ENCODE peak calls at places on chromosomes 7 and 10, in nine cellular contexts. Q is A549, V is K562, M is SK-N-SH, P is HepG2, B is HCT116, D is GM12878, L is GM23338, I is Panc1. R is an unnamed sample.

GRCh38 chr10:100646033-100646432 is 99.3 kb upstream of the PAX2 start:
- DNase-seq in V (no peak), D (no peak), M (no peak), B (no peak), Q (no peak), L (no peak), I (no peak), P (no peak), R (no peak)

GRCh38 chr7:80686576-80686975 is 48.1 kb downstream of the CD36 start:
- DNase-seq in L (no peak), P (no peak), Q (no peak), V (no peak), M (no peak), B (no peak), I (no peak), D (no peak), R (no peak)

GRCh38 chr7:158420591-158421340 is 166.9 kb downstream of the PTPRN2 start:
- DNase-seq in Q (no peak), P (no peak), I (no peak), D (no peak), B (no peak), L (no peak), M (no peak), V (no peak), R (no peak)

GRCh38 chr7:153004341-153004740 is 244.8 kb downstream of the ACTR3B start:
- DNase-seq in P (no peak), M (no peak), I (no peak), V (no peak), Q (no peak), D (no peak), L (no peak), B (no peak), R (no peak)

GRCh38 chr10:97683556-97684357 is 3.3 kb downstream of the AVPI1 start:
- DNase-seq in M (peak), I (no peak), V (no peak), P (no peak), B (no peak), Q (peak), L (peak), D (no peak), R (peak)

GRCh38 chr7:2100278-2101205 is 132.2 kb downstream of the MAD1L1 start:
- DNase-seq in B (no peak), V (no peak), D (peak), M (peak), I (no peak), P (peak), L (no peak), Q (no peak), R (no peak)

GRCh38 chr10:51159841-51160240 is 85.6 kb downstream of the PRKG1 start:
- DNase-seq in Q (no peak), B (no peak), M (no peak), D (no peak), L (no peak), I (no peak), P (no peak), V (no peak), R (no peak)

GRCh38 chr10:51301644-51302043 is 227.4 kb downstream of the PRKG1 start:
- DNase-seq in P (no peak), V (no peak), D (no peak), B (no peak), L (no peak), I (no peak), Q (no peak), M (no peak), R (no peak)

GRCh38 chr7:37353949-37354660 is 94.6 kb downstream of the ELMO1 start:
- DNase-seq in I (no peak), D (no peak), V (no peak), B (no peak), M (no peak), L (no peak), Q (no peak), P (peak), R (no peak)

GRCh38 chr10:22320591-22321155 is at the start of gene BMI1:
- DNase-seq in D (no peak), M (peak), I (no peak), P (peak), L (peak), B (no peak), V (peak), Q (peak), R (peak)

GRCh38 chr10:5958077-5958476 is 19.3 kb downstream of the IL15RA start:
- DNase-seq in Q (no peak), I (no peak), V (no peak), B (no peak), D (no peak), L (no peak), P (no peak), M (no peak), R (no peak)

GRCh38 chr7:112550468-112551060 is 69.8 kb downstream of the LSMEM1 start:
- DNase-seq in Q (peak), V (peak), I (peak), D (peak), P (peak), M (peak), B (peak), L (peak), R (peak)

GRCh38 chr7:46775020-46775419 is 806.9 kb downstream of the TNS3 start:
- DNase-seq in I (no peak), Q (no peak), D (no peak), B (no peak), L (no peak), P (no peak), M (no peak), V (no peak), R (no peak)

GRCh38 chr7:88219781-88220747 is at the start of gene SRI:
- DNase-seq in V (peak), Q (peak), I (peak), L (peak), B (peak), P (no peak), M (peak), D (peak), R (peak)

GRCh38 chr10:10977231-10977956 is 40.3 kb upstream of the CELF2 start:
- DNase-seq in V (no peak), L (no peak), D (no peak), Q (no peak), B (no peak), P (no peak), M (no peak), I (no peak), R (no peak)
- TF ChIP-seq REST in V (no peak), L (no peak), D (no peak), Q (no peak), B (no peak), P (no peak), M (no peak), I (no peak), R (no peak)

DNA sequence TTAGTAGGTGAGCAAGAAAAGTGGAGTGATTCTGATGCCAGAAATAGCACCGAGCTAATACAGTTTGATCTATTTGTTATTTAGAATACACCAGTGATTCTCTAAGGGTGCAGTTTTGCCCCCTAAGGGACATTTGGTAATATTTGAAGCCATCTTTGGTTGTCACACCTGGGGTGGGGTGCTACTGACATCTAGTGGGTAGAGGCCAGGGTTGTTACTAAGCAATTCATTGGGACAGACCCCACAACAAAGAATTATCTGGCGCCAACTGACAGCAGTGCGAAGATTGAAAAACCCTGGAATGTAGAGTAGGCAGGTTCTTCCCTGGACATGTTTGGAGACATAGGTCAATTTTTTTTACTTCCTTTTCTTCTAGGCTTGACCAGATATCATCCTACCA is 14.6 kb downstream of the PALS2 start:
- DNase-seq in P (peak), M (no peak), L (peak), V (no peak), I (no peak), Q (no peak), D (no peak), B (no peak), R (no peak)
- TF ChIP-seq CTCF in P (peak), M (peak), L (peak), V (peak), I (peak), Q (peak), D (peak), B (peak), R (no peak)

GRCh38 chr7:142300689-142301088 is 42.8 kb upstream of the PRSS58 start:
- DNase-seq in P (no peak), V (peak), L (peak), B (peak), D (no peak), M (peak), I (no peak), Q (no peak), R (peak)

GRCh38 chr7:142301299-142301698 is 43.4 kb upstream of the PRSS58 start:
- DNase-seq in L (no peak), I (no peak), V (no peak), D (no peak), B (no peak), M (no peak), Q (no peak), P (no peak), R (peak)

GRCh38 chr7:142301923-142302550 is 44.2 kb upstream of the PRSS58 start:
- DNase-seq in V (peak), P (no peak), L (peak), B (peak), Q (no peak), D (no peak), M (peak), I (no peak), R (peak)

GRCh38 chr7:142307246-142307900 is 49.5 kb upstream of the PRSS58 start:
- DNase-seq in P (no peak), I (no peak), B (no peak), L (no peak), Q (no peak), D (no peak), V (no peak), M (no peak), R (no peak)

GRCh38 chr7:142303650-142304049 is 45.8 kb upstream of the PRSS58 start:
- DNase-seq in L (peak), P (no peak), D (no peak), M (peak), B (peak), V (no peak), Q (no peak), I (no peak), R (no peak)
- TF ChIP-seq REST in L (no peak), P (no peak), D (no peak), M (no peak), B (no peak), V (no peak), Q (no peak), I (no peak), R (no peak)

GRCh38 chr10:95201736-95202135 is 7.7 kb downstream of the ACSM6 start:
- DNase-seq in M (no peak), P (peak), B (peak), I (no peak), Q (peak), D (no peak), L (no peak), V (no peak), R (no peak)
- TF ChIP-seq CTCF in M (peak), P (peak), B (peak), I (peak), Q (peak), D (peak), L (peak), V (peak), R (no peak)

GRCh38 chr7:42254217-42254616 is 17.2 kb upstream of the GLI3 start:
- DNase-seq in B (no peak), M (no peak), I (no peak), D (no peak), L (no peak), V (no peak), Q (no peak), P (no peak), R (no peak)
- TF ChIP-seq REST in B (no peak), M (no peak), I (no peak), D (no peak), L (no peak), V (no peak), Q (no peak), P (no peak), R (no peak)

DNA sequence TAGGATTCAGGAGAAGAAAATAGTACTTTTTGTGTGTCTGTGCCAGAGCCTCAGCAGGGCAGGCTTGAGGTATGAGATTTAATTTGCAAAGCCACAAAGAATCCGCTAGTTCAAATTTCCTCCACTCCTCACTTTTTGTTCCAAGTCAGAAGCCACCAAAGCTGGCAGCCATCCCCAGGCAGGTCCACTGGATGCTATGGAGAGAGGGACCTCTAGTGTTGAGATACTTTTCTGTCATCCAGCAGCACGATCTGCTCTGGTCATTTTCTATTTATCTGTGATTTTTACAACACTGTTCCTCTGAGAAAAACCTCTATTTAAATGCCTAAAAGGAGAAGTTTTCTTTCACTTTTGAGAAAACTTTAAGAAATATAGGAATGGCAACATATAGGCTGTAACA is 147.9 kb upstream of the FRMD4A start:
- DNase-seq in M (peak), Q (peak), V (peak), I (no peak), L (peak), P (no peak), B (peak), D (no peak), R (no peak)
- TF ChIP-seq CTCF in M (peak), Q (peak), V (peak), I (peak), L (peak), P (peak), B (peak), D (peak), R (no peak)

GRCh38 chr7:151235091-151235787 is 3.0 kb downstream of the CHPF2 start:
- DNase-seq in L (no peak), B (no peak), I (no peak), M (no peak), V (no peak), D (no peak), P (no peak), Q (no peak), R (no peak)
- TF ChIP-seq REST in L (no peak), B (no peak), I (no peak), M (no peak), V (no peak), D (no peak), P (no peak), Q (no peak), R (no peak)

DNA sequence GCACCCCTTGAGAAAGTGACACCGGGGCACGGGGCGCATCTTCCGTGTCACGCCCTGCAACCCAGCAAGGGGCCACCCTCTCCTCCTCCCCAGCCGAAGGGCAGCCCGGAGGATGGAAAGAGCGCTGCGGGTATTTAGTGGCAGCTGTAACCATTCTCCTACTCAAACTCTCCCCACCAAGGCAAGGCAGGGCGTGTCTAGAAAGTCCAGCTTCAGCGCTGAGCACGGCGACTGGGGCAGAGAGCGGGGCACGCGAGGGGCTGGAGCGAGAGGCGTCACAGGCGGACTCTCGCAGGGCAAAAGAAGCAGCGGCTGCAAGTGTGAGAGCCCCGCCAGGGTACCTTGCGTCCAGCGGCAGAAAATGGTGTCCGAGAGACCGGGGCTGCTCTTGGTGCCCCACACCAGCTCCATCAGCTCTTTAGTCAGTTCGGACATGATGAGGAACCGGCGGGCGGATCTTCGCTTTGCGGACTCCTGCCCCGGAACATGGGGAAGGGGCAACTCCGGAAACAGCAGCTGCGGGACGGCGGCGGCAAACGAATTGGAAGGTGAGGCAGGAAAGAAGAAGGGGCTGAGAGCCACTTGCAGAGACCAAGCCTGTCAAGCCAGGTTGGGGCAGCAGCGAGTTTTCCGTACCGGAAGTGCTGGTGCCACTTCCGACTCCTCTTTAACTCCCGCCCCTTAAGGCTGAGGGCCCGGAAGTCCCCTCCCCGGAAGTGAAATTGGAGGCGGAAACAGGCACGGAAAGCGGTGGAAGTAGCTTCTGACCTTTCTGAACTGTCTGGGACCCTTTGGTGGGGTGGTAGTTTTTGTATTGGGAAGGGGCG is at the start of gene MINDY3:
- DNase-seq in M (peak), L (peak), D (peak), B (peak), V (peak), P (peak), I (peak), Q (peak), R (peak)
- TF ChIP-seq CTCF in M (no peak), L (no peak), D (no peak), B (no peak), V (no peak), P (peak), I (no peak), Q (no peak), R (no peak)

R was measured in HL-60.